ENCODE peak calls at places on chromosome 11, in five cellular contexts. S, F, Q, D and U are unnamed samples.
A peak's percentile ranks its signal among the peaks of the same experiment; 100 is the strongest.

GRCh38 chr11:64590763-64591221 is at the start of gene SLC22A12:
- DNase-seq in S (no peak), F (no peak), Q (peak; percentile 4), D (no peak), U (no peak)

GRCh38 chr11:83019888-83020579 is 51.7 kb downstream of the RAB30 start:
- DNase-seq in S (no peak), F (no peak), Q (peak; percentile 66), D (no peak), U (no peak)

GRCh38 chr11:18005376-18006129 is 7.3 kb downstream of the SERGEF start:
- DNase-seq in S (peak; percentile 30), F (no peak), Q (no peak), D (no peak), U (peak; percentile 22)

GRCh38 chr11:8259316-8259995 is 4.2 kb downstream of the LMO1 start:
- DNase-seq in S (no peak), F (peak; percentile 52), Q (no peak), D (peak; percentile 73), U (no peak)

GRCh38 chr11:33445761-33446161 is 188.6 kb downstream of the HIPK3 start:
- DNase-seq in S (peak; percentile 7), F (no peak), Q (no peak), D (no peak), U (no peak)

GRCh38 chr11:130174642-130175041 is 15.1 kb downstream of the ST14 start:
- DNase-seq in S (no peak), F (no peak), Q (no peak), D (no peak), U (no peak)

GRCh38 chr11:2092956-2093412 is 46.2 kb downstream of the IGF2 start:
- DNase-seq in S (peak; percentile 61), F (peak; percentile 65), Q (peak; percentile 86), D (peak; percentile 80), U (peak; percentile 57)

GRCh38 chr11:36594316-36594989 is at the start of gene IFTAP:
- DNase-seq in S (peak; percentile 94), F (peak; percentile 76), Q (no peak), D (no peak), U (peak; percentile 88)

GRCh38 chr11:17607572-17608570 is 60.8 kb downstream of the OTOG start:
- DNase-seq in S (no peak), F (no peak), Q (no peak), D (no peak), U (no peak)

GRCh38 chr11:90220391-90220790 is 2.5 kb downstream of the CHORDC1 start:
- DNase-seq in S (peak; percentile 64), F (no peak), Q (no peak), D (no peak), U (peak; percentile 51)

GRCh38 chr11:69122642-69123431 is 32.9 kb upstream of the SMIM38 start:
- DNase-seq in S (peak; percentile 69), F (no peak), Q (peak; percentile 71), D (no peak), U (peak; percentile 36)

GRCh38 chr11:90556612-90557011 is 333.8 kb upstream of the CHORDC1 start:
- DNase-seq in S (no peak), F (no peak), Q (no peak), D (no peak), U (no peak)

GRCh38 chr11:131934006-131934405 is 563.6 kb downstream of the NTM start:
- DNase-seq in S (no peak), F (no peak), Q (no peak), D (no peak), U (no peak)

GRCh38 chr11:82995754-82996398 is 75.8 kb downstream of the RAB30 start:
- DNase-seq in S (peak; percentile 84), F (no peak), Q (no peak), D (no peak), U (peak; percentile 82)

GRCh38 chr11:35549787-35550186 is 24.4 kb upstream of the PAMR1 start:
- DNase-seq in S (peak; percentile 85), F (no peak), Q (no peak), D (no peak), U (peak; percentile 96)

GRCh38 chr11:33402066-33402465 is 144.9 kb downstream of the HIPK3 start:
- DNase-seq in S (peak; percentile 6), F (no peak), Q (no peak), D (no peak), U (no peak)

GRCh38 chr11:35267504-35267903 is 128.5 kb downstream of the CD44 start:
- DNase-seq in S (peak; percentile 76), F (no peak), Q (no peak), D (no peak), U (peak; percentile 42)

GRCh38 chr11:77071671-77072605 is 5.2 kb downstream of the CAPN5 start:
- DNase-seq in S (no peak), F (peak; percentile 72), Q (no peak), D (peak; percentile 78), U (no peak)

GRCh38 chr11:2791139-2791520 is 91.3 kb upstream of the KCNQ1OT1 start:
- DNase-seq in S (no peak), F (peak; percentile 74), Q (peak; percentile 15), D (peak; percentile 69), U (no peak)

GRCh38 chr11:96246718-96247540 is 96.1 kb downstream of the MAML2 start:
- DNase-seq in S (no peak), F (no peak), Q (no peak), D (no peak), U (peak; percentile 56)

GRCh38 chr11:8086001-8086479 is 5.0 kb downstream of the TUB start:
- DNase-seq in S (no peak), F (no peak), Q (no peak), D (no peak), U (no peak)

GRCh38 chr11:46075928-46076327 is 45.3 kb downstream of the PHF21A start:
- DNase-seq in S (no peak), F (no peak), Q (no peak), D (no peak), U (no peak)
- TF ChIP-seq CTCF in S (peak; percentile 16), F (no peak), Q (no peak), D (no peak), U (peak; percentile 10)

GRCh38 chr11:65817312-65817814 is 16.4 kb upstream of the SNX32 start:
- DNase-seq in S (peak; percentile 24), F (no peak), Q (no peak), D (no peak), U (no peak)
- H3K4me3 ChIP-seq in S (peak overlapping the region; percentile 48), F (peak overlapping the region; percentile 82), Q (peak overlapping the region; percentile 84), D (peak overlapping the region; percentile 73), U (peak overlapping the region; percentile 65)

GRCh38 chr11:123654566-123655081 is at the start of gene SCN3B:
- DNase-seq in S (peak; percentile 71), F (no peak), Q (peak; percentile 70), D (no peak), U (peak; percentile 41)
- TF ChIP-seq CTCF in S (no peak), F (no peak), Q (no peak), D (no peak), U (no peak)

GRCh38 chr11:13902456-13902855 is 60.1 kb upstream of the SPON1 start:
- DNase-seq in S (no peak), F (no peak), Q (peak; percentile 21), D (no peak), U (no peak)

GRCh38 chr11:13891911-13892310 is 70.6 kb upstream of the SPON1 start:
- DNase-seq in S (no peak), F (no peak), Q (no peak), D (no peak), U (no peak)

GRCh38 chr11:13896990-13897353 is 65.6 kb upstream of the SPON1 start:
- DNase-seq in S (no peak), F (no peak), Q (no peak), D (no peak), U (no peak)

GRCh38 chr11:13896175-13896989 is 66.1 kb upstream of the SPON1 start:
- DNase-seq in S (no peak), F (no peak), Q (no peak), D (no peak), U (no peak)

DNA sequence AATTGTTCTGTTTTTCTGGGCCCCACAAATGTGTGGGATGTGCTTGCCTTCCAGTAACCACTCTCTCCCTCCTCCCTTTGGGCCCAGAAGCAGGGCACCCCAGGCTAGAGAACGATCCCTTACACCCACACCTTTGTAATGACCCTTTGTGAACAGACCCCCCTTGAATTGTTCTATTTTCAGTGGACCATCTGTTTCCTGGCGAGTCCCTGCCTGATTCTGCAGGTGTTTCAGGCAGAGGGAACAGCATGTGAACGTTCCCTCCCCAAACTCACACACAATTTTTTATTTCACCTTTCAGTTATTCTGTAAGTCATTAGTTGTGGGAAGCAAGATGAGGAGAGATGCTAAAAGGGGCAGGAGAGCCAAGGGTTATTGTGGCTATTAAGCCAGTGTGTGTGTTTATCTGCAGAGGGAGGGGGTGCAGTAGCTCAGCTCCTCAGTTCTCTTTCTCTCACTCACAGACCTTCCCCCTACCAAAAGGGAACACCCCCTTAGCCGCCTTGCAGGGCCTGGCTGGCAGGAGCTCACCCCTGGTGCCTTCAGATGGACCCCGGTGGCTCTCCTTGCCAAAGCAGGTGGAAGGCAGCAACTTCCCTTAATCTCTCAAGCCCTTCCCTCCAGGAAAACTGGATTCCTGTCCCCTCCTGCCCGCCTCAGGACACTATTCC is 64.8 kb upstream of the SPON1 start:
- DNase-seq in S (no peak), F (no peak), Q (no peak), D (no peak), U (no peak)
- H3K4me3 ChIP-seq in S (no peak overlapping the region), F (no peak overlapping the region), Q (no peak overlapping the region), D (no peak overlapping the region), U (no peak overlapping the region)